ENCODE peak calls at places on chromosomes 7 and 10, in ten cellular contexts. Q, C, V, D, O, Y, X, R, U and N are unnamed samples. For H3K4me1, the result is how much of the 10 kb centered on the place peaks cover.

GRCh38 chr7:84950836-84951235 is 236.0 kb downstream of the SEMA3D start:
- DNase-seq in D (no peak), O (peak), Y (peak), R (no peak), Q (no peak), V (no peak), C (peak), X (no peak), U (no peak), N (no peak)

GRCh38 chr7:16083931-16084330 is 337.4 kb downstream of the CRPPA start:
- DNase-seq in R (no peak), U (no peak), Y (peak), X (no peak), Q (no peak), C (no peak), O (no peak), D (no peak), V (peak), N (peak)

GRCh38 chr10:121509776-121510175 is 88.5 kb downstream of the FGFR2 start:
- DNase-seq in O (no peak), C (no peak), Q (no peak), R (no peak), U (no peak), D (no peak), Y (no peak), V (no peak), X (no peak), N (no peak)

GRCh38 chr10:122279725-122280141 is 8.6 kb downstream of the BTBD16 start:
- DNase-seq in O (peak), Q (no peak), U (peak), R (peak), D (peak), V (peak), Y (peak), X (no peak), C (peak), N (peak)

GRCh38 chr7:1397491-1398327 is 61.6 kb downstream of the MICALL2 start:
- DNase-seq in V (no peak), D (no peak), R (no peak), Y (peak), C (peak), Q (no peak), O (peak), X (no peak), U (no peak), N (no peak)

GRCh38 chr7:2482725-2483451 is 6.7 kb upstream of the GRIFIN start:
- DNase-seq in C (peak), Q (no peak), X (no peak), R (no peak), D (no peak), O (no peak), Y (no peak), V (no peak), U (no peak), N (no peak)

GRCh38 chr10:106278385-106278784 is 886.1 kb downstream of the SORCS1 start:
- DNase-seq in V (no peak), U (no peak), D (no peak), Y (no peak), X (no peak), O (no peak), R (no peak), C (peak), Q (no peak), N (peak)

GRCh38 chr10:77539147-77539935 is 98.3 kb downstream of the KCNMA1 start:
- DNase-seq in D (no peak), Y (no peak), C (no peak), Q (no peak), X (no peak), O (no peak), U (peak), V (peak), R (no peak), N (no peak)

GRCh38 chr10:91077549-91078017 is 142.9 kb upstream of the PCGF5 start:
- DNase-seq in Y (peak), Q (peak), O (no peak), V (no peak), R (no peak), D (peak), C (no peak), X (peak), U (peak), N (peak)

GRCh38 chr7:23184709-23185354 is 3.0 kb downstream of the NUP42 start:
- DNase-seq in R (no peak), C (peak), Q (peak), U (peak), V (no peak), Y (peak), X (no peak), O (peak), D (no peak), N (peak)

GRCh38 chr10:64503429-64503828 is 982.2 kb downstream of the REEP3 start:
- DNase-seq in Q (no peak), X (no peak), U (no peak), Y (no peak), O (no peak), C (no peak), V (no peak), R (no peak), D (no peak), N (no peak)

DNA sequence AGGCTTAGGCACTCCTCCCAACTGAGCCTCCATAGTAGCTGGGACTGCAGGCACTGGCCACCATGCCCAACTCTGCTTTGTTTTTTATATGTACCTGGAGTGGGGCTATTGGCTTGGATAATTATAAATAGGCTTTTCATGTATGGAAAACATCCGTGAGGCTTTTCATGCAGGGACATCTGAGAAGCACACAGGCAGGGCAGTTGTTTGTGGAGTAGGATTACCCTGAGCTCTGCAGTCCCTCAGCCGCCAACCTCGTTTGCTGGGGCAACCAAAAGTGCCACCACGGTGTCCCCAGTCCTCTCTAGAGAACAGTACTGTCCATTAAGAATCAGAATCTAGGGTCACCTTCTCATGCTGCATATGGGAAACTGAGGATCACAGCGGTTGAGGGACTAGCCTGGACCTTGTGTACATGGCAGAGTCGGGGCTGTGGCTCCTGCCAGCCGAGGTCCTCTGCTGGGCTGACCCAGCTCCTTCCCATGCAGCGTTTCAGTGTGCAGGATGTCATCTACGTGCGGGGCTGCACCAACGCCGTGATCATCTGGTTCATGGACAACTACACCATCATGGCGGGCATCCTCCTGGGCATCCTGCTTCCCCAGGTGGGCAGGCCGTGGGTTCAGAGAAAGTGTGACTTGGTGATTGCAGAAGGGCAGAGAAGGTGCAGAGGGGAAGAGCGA is 54.5 kb downstream of the TSPAN15 start:
- DNase-seq in U (no peak), O (no peak), Y (no peak), V (no peak), D (no peak), C (no peak), Q (no peak), X (no peak), R (no peak), N (no peak)
- H3K4me1 ChIP-seq in U (under half), O (under half), Y (under half), V (under half), D (under half), C (under half), Q (under half), X (under half), R (under half), N (under half)

GRCh38 chr7:27423821-27424220 is 181.2 kb downstream of the EVX1 start:
- DNase-seq in X (no peak), C (no peak), R (no peak), U (no peak), O (no peak), Q (no peak), V (no peak), Y (no peak), D (no peak), N (no peak)

GRCh38 chr7:27424231-27424630 is 181.6 kb downstream of the EVX1 start:
- DNase-seq in R (no peak), V (peak), U (peak), O (no peak), C (no peak), Q (peak), X (no peak), D (no peak), Y (no peak), N (no peak)

GRCh38 chr7:27430115-27430514 is 187.5 kb downstream of the EVX1 start:
- DNase-seq in R (no peak), V (no peak), O (no peak), U (no peak), Q (no peak), X (no peak), Y (no peak), C (no peak), D (no peak), N (no peak)

GRCh38 chr7:27424749-27425148 is 182.1 kb downstream of the EVX1 start:
- DNase-seq in Q (no peak), R (no peak), U (no peak), Y (no peak), V (no peak), O (no peak), D (no peak), C (no peak), X (no peak), N (no peak)

DNA sequence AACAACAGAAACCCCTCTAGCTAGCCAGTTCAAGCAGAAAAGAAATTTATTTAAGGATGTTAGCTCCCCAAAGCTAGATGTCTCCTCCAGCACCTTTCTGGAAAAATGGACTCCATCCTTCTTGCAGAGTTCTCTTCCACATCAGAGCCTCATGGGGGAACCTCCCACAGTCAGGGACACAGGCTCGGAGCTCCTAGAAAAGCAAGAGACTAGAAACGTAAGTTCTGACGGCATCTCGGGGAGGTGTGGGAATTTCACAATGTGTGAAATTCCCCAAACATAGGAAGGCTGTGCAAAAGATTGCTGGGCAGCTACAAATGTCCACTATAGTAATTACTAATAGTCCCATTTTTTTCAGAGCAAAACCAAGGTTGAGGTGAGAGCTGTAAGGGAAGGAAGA is 184.8 kb downstream of the EVX1 start:
- DNase-seq in C (no peak), R (no peak), X (no peak), V (no peak), D (no peak), O (no peak), Q (no peak), Y (no peak), U (no peak), N (no peak)
- H3K4me1 ChIP-seq in C (under half), R (under half), X (under half), V (under half), D (under half), O (under half), Q (under half), Y (under half), U (under half), N (under half)

DNA sequence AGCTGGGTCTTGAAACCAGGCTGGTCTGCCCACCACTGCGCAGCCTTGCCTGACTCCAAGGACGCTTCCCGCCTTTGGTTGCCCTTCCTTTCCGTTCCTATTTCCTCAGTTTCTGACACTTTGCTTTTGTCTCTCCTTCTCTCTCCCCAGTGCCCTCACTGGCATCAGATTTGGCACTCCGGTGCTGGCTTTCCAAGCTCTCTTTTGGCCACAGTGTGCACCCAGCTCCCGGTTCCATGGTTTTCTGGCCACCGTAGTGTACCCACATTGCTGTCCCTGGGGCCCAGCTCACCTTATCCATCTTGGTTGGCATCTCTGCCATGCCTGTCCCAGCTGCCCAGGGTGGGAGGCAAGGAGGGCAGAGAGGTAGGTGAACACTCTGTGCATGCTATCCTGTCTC is 142.2 kb downstream of the PLXNA4 start:
- DNase-seq in R (no peak), O (no peak), D (no peak), Y (no peak), V (no peak), X (no peak), U (no peak), C (no peak), Q (no peak), N (no peak)
- H3K4me1 ChIP-seq in R (under half), O (under half), D (half or more), Y (under half), V (under half), X (under half), U (under half), C (under half), Q (under half), N (under half)

GRCh38 chr7:21318916-21319270 is 109.0 kb upstream of the SP4 start:
- DNase-seq in U (no peak), V (no peak), R (no peak), Y (no peak), X (no peak), C (no peak), Q (no peak), O (no peak), D (no peak), N (no peak)
- H3K4me1 ChIP-seq in U (under half), V (under half), R (under half), Y (under half), X (under half), C (under half), Q (under half), O (under half), D (under half), N (under half)

DNA sequence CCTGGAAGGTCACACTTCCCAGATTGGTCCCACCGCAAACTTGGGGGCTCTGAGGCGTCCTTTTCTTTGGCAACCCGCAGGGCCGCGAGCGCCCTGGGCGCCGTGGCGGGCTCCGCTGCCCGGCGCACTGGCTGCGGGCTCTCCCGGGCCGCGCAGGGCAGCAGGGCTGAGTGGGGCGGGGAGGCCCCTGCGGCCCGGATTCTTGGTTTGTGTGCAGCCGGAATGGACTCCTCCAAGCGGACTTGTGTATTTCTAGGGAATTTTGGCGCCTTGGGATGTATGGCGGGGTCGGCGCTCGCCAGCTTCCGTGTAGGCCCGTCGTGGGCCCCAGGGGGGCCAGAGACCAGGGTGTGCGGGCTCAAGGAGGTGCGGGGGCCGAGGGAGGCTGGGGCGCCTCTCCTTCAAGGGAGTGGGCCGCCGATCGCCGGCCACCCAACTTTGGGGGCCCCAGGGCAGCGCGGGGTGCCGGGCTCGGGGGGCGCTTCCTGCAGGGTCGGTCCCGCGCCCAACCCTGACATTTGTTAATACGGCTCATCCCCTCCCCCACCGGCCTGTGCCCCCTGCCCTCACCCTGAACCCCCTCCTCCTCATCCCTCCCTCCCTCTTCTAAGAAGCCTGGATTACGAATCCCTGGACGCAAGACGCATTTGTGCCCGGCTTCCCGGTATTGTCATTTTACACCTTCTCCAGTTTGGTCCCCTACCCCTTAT is 2.4 kb downstream of the TCF7L2 start:
- DNase-seq in X (peak), O (no peak), Y (peak), R (no peak), V (no peak), Q (no peak), C (peak), U (peak), D (peak), N (peak)
- H3K4me1 ChIP-seq in X (half or more), O (under half), Y (under half), R (under half), V (under half), Q (under half), C (under half), U (under half), D (half or more), N (under half)

GRCh38 chr10:132165416-132165980 is 21.2 kb upstream of the DPYSL4 start:
- DNase-seq in O (no peak), R (no peak), C (no peak), U (no peak), Y (no peak), Q (no peak), D (no peak), X (peak), V (no peak), N (no peak)
- H3K4me1 ChIP-seq in O (under half), R (under half), C (under half), U (under half), Y (under half), Q (under half), D (under half), X (under half), V (under half), N (under half)